ENCODE peak calls at places on chromosomes 13 and 19, in five cellular contexts. E is mammary epithelial cell, R is epithelial cell of esophagus, B is endodermal cell, Y is upper lobe of right lung. O is an unnamed sample.

GRCh38 chr19:35714601-35715354 is 3.0 kb upstream of the KMT2B start:
- DNase-seq in E (no peak), R (no peak), Y (no peak), B (peak), O (no peak)

GRCh38 chr19:6610934-6611370 is 20.0 kb upstream of the CD70 start:
- DNase-seq in E (peak), Y (no peak), B (no peak), R (peak), O (peak)

GRCh38 chr13:111920306-111920931 is 146.5 kb upstream of the SOX1 start:
- DNase-seq in R (no peak), B (peak), E (no peak), Y (peak), O (no peak)

GRCh38 chr13:49749852-49750251 is 42.6 kb downstream of the KPNA3 start:
- DNase-seq in B (no peak), E (peak), R (peak), Y (no peak), O (peak)

GRCh38 chr13:28574617-28575142 is 79.8 kb upstream of the FLT1 start:
- DNase-seq in Y (no peak), B (no peak), E (peak), R (peak), O (peak)

GRCh38 chr13:84303035-84303434 is 420.8 kb upstream of the SLITRK1 start:
- DNase-seq in Y (no peak), R (no peak), E (no peak), B (no peak), O (no peak)

GRCh38 chr13:30094015-30094533 is 213.3 kb downstream of the KATNAL1 start:
- DNase-seq in E (no peak), Y (no peak), R (no peak), B (no peak), O (no peak)

GRCh38 chr19:7471696-7472620 is 16.9 kb downstream of the PEX11G start:
- DNase-seq in B (no peak), E (no peak), R (no peak), Y (no peak), O (no peak)

GRCh38 chr13:82358284-82358683 is 1524.0 kb downstream of the SLITRK1 start:
- DNase-seq in E (peak), B (no peak), Y (no peak), R (peak), O (peak)

GRCh38 chr19:23771348-23771747 is 12.7 kb upstream of the ZNF681 start:
- DNase-seq in B (no peak), R (no peak), E (no peak), Y (no peak), O (no peak)

GRCh38 chr19:18718015-18718526 is 34.6 kb downstream of the CRTC1 start:
- DNase-seq in R (no peak), Y (no peak), E (no peak), B (peak), O (no peak)

GRCh38 chr13:46355088-46355468 is 32.0 kb downstream of the RUBCNL start:
- DNase-seq in Y (no peak), B (peak), E (no peak), R (no peak), O (no peak)

GRCh38 chr13:42696191-42696590 is 85.2 kb upstream of the FAM216B start:
- DNase-seq in E (peak), B (no peak), Y (no peak), R (peak), O (peak)

GRCh38 chr19:8001995-8002849 is 3.2 kb downstream of the ELAVL1 start:
- DNase-seq in B (peak), R (peak), E (peak), Y (peak), O (peak)

GRCh38 chr13:52411629-52412028 is 5.7 kb upstream of the THSD1 start:
- DNase-seq in Y (no peak), E (peak), R (peak), B (no peak), O (peak)

GRCh38 chr19:17889609-17890214 is 18.0 kb downstream of the SLC5A5 start:
- DNase-seq in Y (no peak), R (peak), B (peak), E (peak), O (peak)

GRCh38 chr13:25905411-25906010 is 146.3 kb downstream of the SHISA2 start:
- DNase-seq in Y (no peak), B (no peak), R (no peak), E (no peak), O (no peak)

GRCh38 chr19:6238256-6238642 is 41.5 kb downstream of the MLLT1 start:
- DNase-seq in B (no peak), Y (no peak), E (no peak), R (no peak), O (no peak)

GRCh38 chr13:102251817-102252216 is 150.0 kb downstream of the FGF14 start:
- DNase-seq in Y (no peak), B (no peak), E (no peak), R (no peak), O (no peak)

GRCh38 chr13:28531195-28531955 is 36.4 kb upstream of the FLT1 start:
- DNase-seq in R (no peak), Y (peak), E (no peak), B (peak), O (no peak)

GRCh38 chr13:79212064-79212619 is 193.9 kb downstream of the RBM26 start:
- DNase-seq in B (no peak), E (no peak), Y (no peak), R (no peak), O (no peak)

GRCh38 chr13:113411216-113412023 is 41.9 kb downstream of the ADPRHL1 start:
- DNase-seq in Y (peak), B (no peak), R (peak), E (peak), O (peak)

GRCh38 chr19:4014541-4015491 is 7.3 kb downstream of the PIAS4 start:
- DNase-seq in E (no peak), B (peak), Y (peak), R (peak), O (no peak)

GRCh38 chr13:113020323-113021080 is 51.5 kb downstream of the MCF2L start:
- DNase-seq in B (no peak), R (no peak), Y (no peak), E (no peak), O (no peak)

GRCh38 chr13:62920181-62920580 is 1504.5 kb upstream of the PCDH20 start:
- DNase-seq in R (no peak), Y (no peak), B (no peak), E (no peak), O (no peak)

GRCh38 chr13:94272038-94272437 is 207.4 kb downstream of the DCT start:
- DNase-seq in Y (no peak), R (peak), E (peak), B (no peak), O (no peak)

GRCh38 chr13:80047406-80047805 is 293.5 kb downstream of the SPRY2 start:
- DNase-seq in Y (no peak), B (no peak), E (peak), R (no peak), O (peak)

GRCh38 chr19:14375055-14375581 is 6.1 kb upstream of the ADGRE5 start:
- DNase-seq in R (no peak), B (no peak), Y (peak), E (no peak), O (no peak)

GRCh38 chr13:94701313-94702180 is 10.8 kb downstream of the SOX21 start:
- DNase-seq in E (no peak), B (no peak), Y (no peak), R (no peak), O (no peak)

GRCh38 chr19:11435833-11436313 is 438 bp downstream of the PRKCSH start:
- DNase-seq in E (no peak), Y (no peak), B (no peak), R (no peak), O (peak)

GRCh38 chr13:70520275-70520674 is 412.0 kb upstream of the KLHL1 start:
- DNase-seq in B (no peak), Y (no peak), R (no peak), E (no peak), O (no peak)

GRCh38 chr13:108357228-108357627 is 87.7 kb downstream of the TNFSF13B start:
- DNase-seq in B (no peak), R (no peak), Y (no peak), E (no peak), O (no peak)

GRCh38 chr19:42081584-42082258 is 5.8 kb downstream of the ZNF574 start:
- DNase-seq in R (peak), E (no peak), B (no peak), Y (no peak), O (peak)

GRCh38 chr13:26529441-26529840 is 28.0 kb upstream of the WASF3 start:
- DNase-seq in Y (no peak), B (peak), R (peak), E (peak), O (peak)

GRCh38 chr19:35476149-35476548 is 14.1 kb downstream of the KRTDAP start:
- DNase-seq in R (no peak), Y (no peak), B (peak), E (peak), O (no peak)

GRCh38 chr13:31045621-31046081 is 113.2 kb downstream of the TEX26 start:
- DNase-seq in E (peak), Y (peak), R (peak), B (peak), O (peak)

GRCh38 chr19:46052896-46053295 is 12.1 kb upstream of the IGFL4 start:
- DNase-seq in E (no peak), R (no peak), B (no peak), Y (no peak), O (no peak)

GRCh38 chr19:46049597-46049996 is 8.8 kb upstream of the IGFL4 start:
- DNase-seq in B (peak), Y (no peak), E (peak), R (no peak), O (no peak)
- TF ChIP-seq CTCF in B (peak), Y (no peak), E (no peak), R (no peak), O (peak)

GRCh38 chr13:95741584-95742563 is 64.9 kb downstream of the DNAJC3 start:
- DNase-seq in R (no peak), Y (no peak), E (no peak), B (peak), O (no peak)
- H3K4me3 ChIP-seq in R (no peak), Y (no peak), E (no peak), B (no peak), O (no peak)

GRCh38 chr13:50989476-50989875 is 79.9 kb downstream of the RNASEH2B start:
- DNase-seq in R (no peak), E (no peak), B (peak), Y (no peak), O (no peak)
- TF ChIP-seq CTCF in R (no peak), E (no peak), B (peak), Y (peak), O (no peak)

GRCh38 chr13:33633701-33634525 is 184.0 kb upstream of the RFC3 start:
- DNase-seq in B (no peak), E (peak), Y (no peak), R (peak), O (peak)
- H3K4me3 ChIP-seq in B (no peak), E (no peak), Y (no peak), R (no peak), O (no peak)

DNA sequence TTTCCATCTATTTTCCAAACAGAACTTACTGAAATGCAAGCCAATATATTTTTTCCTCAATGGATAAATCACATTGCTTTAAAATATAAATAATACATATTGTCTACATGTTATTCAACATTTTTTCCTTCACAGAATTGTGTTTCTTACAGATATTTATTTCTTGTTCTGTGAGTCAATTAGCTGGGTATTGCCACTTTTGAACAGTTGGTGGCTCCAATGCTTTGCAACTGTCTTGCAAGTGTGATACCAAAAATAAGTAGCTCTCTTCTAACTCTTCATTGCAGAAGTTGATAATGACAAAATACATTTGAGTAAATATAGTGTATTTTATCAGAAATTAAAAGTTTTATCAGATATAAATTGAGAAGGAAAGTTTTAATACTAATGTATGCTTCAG is 17.1 kb upstream of the GPC5 start:
- DNase-seq in Y (no peak), B (no peak), E (no peak), R (peak), O (peak)
- TF ChIP-seq CTCF in Y (peak), B (peak), E (peak), R (peak), O (no peak)

GRCh38 chr19:50147462-50148423 is 15.3 kb downstream of the IZUMO2 start:
- DNase-seq in B (peak), Y (peak), R (peak), E (peak), O (peak)
- H3K4me3 ChIP-seq in B (peak), Y (peak), R (peak), E (peak), O (peak)

DNA sequence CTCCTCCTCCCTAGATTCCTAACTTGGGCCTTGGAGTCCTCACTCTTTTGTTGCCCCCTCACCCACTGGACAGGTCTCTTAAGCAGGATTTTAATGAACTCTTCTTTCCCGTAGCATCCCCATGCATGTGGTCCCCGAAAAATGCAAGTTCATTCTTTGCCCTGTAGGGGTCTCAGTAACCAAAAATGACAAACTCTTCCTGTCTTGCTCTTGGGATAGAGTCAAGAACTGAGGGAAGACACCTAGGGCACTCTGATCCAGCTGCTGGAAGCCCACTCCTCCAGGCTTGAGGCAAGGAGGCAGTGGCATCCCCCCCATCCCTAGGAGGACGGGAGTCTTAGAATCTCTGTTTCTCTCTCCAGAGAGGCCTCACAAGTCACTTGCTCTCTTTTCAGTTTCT is 987.0 kb downstream of the DIAPH3 start:
- DNase-seq in E (no peak), Y (no peak), B (peak), R (no peak), O (no peak)
- TF ChIP-seq CTCF in E (peak), Y (no peak), B (peak), R (no peak), O (no peak)

DNA sequence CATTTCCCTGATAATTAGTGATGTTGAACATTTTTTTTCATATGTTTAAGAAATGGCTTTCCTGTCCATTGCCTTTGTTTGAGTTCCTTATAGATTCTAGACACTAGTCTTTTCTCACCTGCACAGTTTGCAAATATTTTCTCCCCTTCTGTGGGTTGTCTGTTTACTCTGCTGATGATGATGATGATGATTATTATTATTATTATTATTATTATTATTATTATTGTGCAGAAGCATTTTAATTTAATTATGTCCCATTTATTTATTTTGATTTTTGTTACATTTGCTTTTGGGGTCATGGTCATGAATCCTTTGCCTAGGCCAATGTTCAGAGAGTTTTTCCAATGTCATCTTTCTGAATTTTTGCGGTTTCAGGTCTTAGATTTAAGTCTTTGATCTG is 492.5 kb upstream of the TSHZ3 start:
- DNase-seq in Y (no peak), E (no peak), B (no peak), R (no peak), O (no peak)
- H3K4me3 ChIP-seq in Y (no peak), E (no peak), B (no peak), R (no peak), O (no peak)

GRCh38 chr19:2111425-2111824 is 14.7 kb downstream of the IZUMO4 start:
- DNase-seq in B (no peak), E (no peak), R (no peak), Y (no peak), O (no peak)

GRCh38 chr19:2112516-2113320 is 16.0 kb downstream of the IZUMO4 start:
- DNase-seq in B (no peak), E (no peak), R (no peak), Y (no peak), O (no peak)

GRCh38 chr19:2111886-2112285 is 15.2 kb downstream of the IZUMO4 start:
- DNase-seq in R (no peak), B (no peak), Y (no peak), E (no peak), O (no peak)

GRCh38 chr19:2109278-2109864 is 12.7 kb downstream of the IZUMO4 start:
- DNase-seq in B (no peak), Y (no peak), E (no peak), R (no peak), O (no peak)

DNA sequence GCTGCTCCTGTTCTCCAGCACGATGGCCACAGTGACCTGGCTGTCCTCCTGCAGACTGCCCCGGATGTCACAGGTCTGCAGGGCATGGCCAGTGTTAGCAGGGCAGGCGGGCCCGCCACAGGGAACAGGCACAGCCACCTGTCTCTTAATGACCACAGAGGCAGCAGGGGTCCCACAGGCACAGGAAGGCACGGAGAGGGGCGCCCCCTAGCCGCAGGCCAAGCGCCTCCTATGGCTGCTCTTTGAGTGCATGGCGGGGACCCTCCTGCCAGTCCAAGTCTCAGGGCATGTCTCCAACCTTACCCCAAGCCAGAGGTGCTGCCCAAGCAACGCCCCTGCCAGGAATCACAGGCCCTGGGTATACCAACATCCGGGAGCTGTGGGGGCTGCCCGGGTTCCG is 14.1 kb downstream of the IZUMO4 start:
- DNase-seq in B (peak), E (no peak), R (no peak), Y (no peak), O (no peak)
- TF ChIP-seq CTCF in B (peak), E (no peak), R (no peak), Y (no peak), O (peak)